ENCODE peak calls at places on chromosomes 13 and 19, in seven cellular contexts. I is mesendoderm, W is H9, X is neuronal stem cell, Z is trophoblast cell, O is mesenchymal stem cell, N is H1. S is an unnamed sample. For H3K79me1, the result is how much of the 10 kb centered on the place peaks cover.

GRCh38 chr13:88196106-88196505 is 524.9 kb downstream of the SLITRK5 start:
- DNase-seq in O (no peak), W (no peak), I (peak), X (no peak), N (no peak), Z (no peak), S (no peak)

GRCh38 chr19:46225558-46226004 is 4.0 kb upstream of the IGFL1 start:
- DNase-seq in X (peak), N (no peak), Z (no peak), I (no peak), O (peak), W (no peak), S (peak)

GRCh38 chr13:95624020-95624419 is 20.5 kb downstream of the DZIP1 start:
- DNase-seq in W (peak), X (peak), O (peak), N (no peak), Z (peak), I (peak), S (peak)

GRCh38 chr13:66994097-66994496 is 236.0 kb downstream of the PCDH9 start:
- DNase-seq in I (peak), N (peak), O (peak), X (peak), Z (no peak), W (peak), S (peak)

GRCh38 chr19:30722236-30722635 is 350.1 kb downstream of the ZNF536 start:
- DNase-seq in X (no peak), I (no peak), N (no peak), W (no peak), O (no peak), Z (no peak), S (no peak)

GRCh38 chr19:16497042-16497441 is 848 bp downstream of the C19orf44 start:
- DNase-seq in N (no peak), I (no peak), Z (no peak), W (no peak), O (peak), X (no peak), S (no peak)

GRCh38 chr13:22703601-22704209 is 477.1 kb upstream of the SGCG start:
- DNase-seq in O (no peak), X (no peak), W (no peak), Z (no peak), N (no peak), I (no peak), S (no peak)

GRCh38 chr13:79128158-79128557 is 277.9 kb downstream of the RBM26 start:
- DNase-seq in O (peak), X (no peak), N (no peak), Z (no peak), W (no peak), I (no peak), S (peak)

GRCh38 chr19:13428352-13428751 is 77.9 kb downstream of the CACNA1A start:
- DNase-seq in I (peak), O (no peak), N (no peak), Z (no peak), X (no peak), W (peak), S (peak)

GRCh38 chr13:26760835-26761582 is 423 bp upstream of the GPR12 start:
- DNase-seq in N (no peak), X (no peak), O (no peak), I (no peak), W (no peak), Z (no peak), S (no peak)

GRCh38 chr13:94419304-94419943 is 60.1 kb downstream of the DCT start:
- DNase-seq in I (no peak), Z (no peak), W (no peak), N (no peak), O (peak), X (no peak), S (peak)

GRCh38 chr13:19782049-19782726 is 557 bp downstream of the PSPC1 start:
- DNase-seq in X (peak), N (no peak), W (no peak), Z (peak), O (peak), I (peak), S (peak)

GRCh38 chr19:850221-850978 is 1.7 kb upstream of the ELANE start:
- DNase-seq in X (no peak), W (peak), I (peak), N (no peak), O (peak), Z (peak), S (peak)

GRCh38 chr19:18518639-18519038 is 3.2 kb downstream of the ELL start:
- DNase-seq in W (no peak), N (no peak), O (no peak), X (no peak), I (no peak), Z (no peak), S (no peak)

GRCh38 chr19:8144273-8144672 is 5.1 kb downstream of the FBN3 start:
- DNase-seq in I (no peak), Z (no peak), N (no peak), W (no peak), X (no peak), O (no peak), S (no peak)

GRCh38 chr13:94236876-94237275 is 242.6 kb downstream of the DCT start:
- DNase-seq in X (no peak), O (no peak), I (no peak), W (no peak), Z (no peak), N (no peak), S (no peak)

GRCh38 chr13:47901451-47901850 is 99.6 kb downstream of the SUCLA2 start:
- DNase-seq in N (no peak), I (peak), O (peak), X (no peak), W (no peak), Z (peak), S (peak)

GRCh38 chr19:15264061-15264932 is 32.0 kb upstream of the EPHX3 start:
- DNase-seq in O (peak), Z (peak), I (peak), W (peak), X (peak), N (peak), S (peak)

GRCh38 chr13:110200276-110200675 is 106.7 kb downstream of the COL4A1 start:
- DNase-seq in W (no peak), O (no peak), X (no peak), Z (no peak), I (no peak), N (no peak), S (no peak)

GRCh38 chr13:61563645-61564044 is 148.0 kb upstream of the PCDH20 start:
- DNase-seq in I (no peak), X (no peak), W (no peak), O (no peak), N (no peak), Z (no peak), S (no peak)

GRCh38 chr13:110116072-110116487 is 190.9 kb downstream of the COL4A1 start:
- DNase-seq in N (no peak), I (peak), W (peak), Z (peak), X (peak), O (peak), S (peak)

GRCh38 chr19:3366104-3366760 is at the start of gene NFIC:
- DNase-seq in O (peak), I (peak), N (no peak), W (peak), Z (peak), X (no peak), S (peak)

GRCh38 chr19:10006335-10006708 is 4.0 kb downstream of the COL5A3 start:
- DNase-seq in Z (no peak), W (no peak), N (no peak), I (no peak), O (peak), X (no peak), S (peak)

GRCh38 chr13:77337159-77337558 is 10.3 kb upstream of the MYCBP2 start:
- DNase-seq in W (no peak), N (no peak), X (no peak), I (no peak), Z (no peak), O (no peak), S (no peak)

GRCh38 chr13:75226755-75227435 is 255.1 kb downstream of the TBC1D4 start:
- DNase-seq in Z (no peak), X (no peak), I (peak), N (no peak), W (no peak), O (peak), S (peak)

GRCh38 chr13:91349992-91350911 is 2.8 kb downstream of the MIR17HG start:
- DNase-seq in N (no peak), W (no peak), O (no peak), X (no peak), I (no peak), Z (no peak), S (no peak)

GRCh38 chr13:105165449-105166125 is 1369.9 kb downstream of the EFNB2 start:
- DNase-seq in W (no peak), N (no peak), Z (no peak), I (no peak), X (no peak), O (no peak), S (no peak)
- H3K79me1 ChIP-seq in W (under half), N (under half), Z (under half), I (under half), X (under half), O (under half), S (under half)

GRCh38 chr19:6440905-6441304 is 7.3 kb upstream of the SLC25A41 start:
- DNase-seq in X (no peak), O (no peak), Z (no peak), N (no peak), I (no peak), W (no peak), S (no peak)
- H3K79me1 ChIP-seq in X (under half), O (under half), Z (under half), N (under half), I (under half), W (under half), S (under half)

GRCh38 chr13:35856084-35856483 is 275.1 kb downstream of the DCLK1 start:
- DNase-seq in I (peak), X (no peak), Z (no peak), W (no peak), N (no peak), O (no peak), S (no peak)
- H3K79me1 ChIP-seq in I (under half), X (under half), Z (under half), W (under half), N (under half), O (under half), S (under half)

GRCh38 chr13:70408865-70409264 is 300.6 kb upstream of the KLHL1 start:
- DNase-seq in Z (no peak), O (peak), W (no peak), N (no peak), X (no peak), I (no peak), S (no peak)
- H3K79me1 ChIP-seq in Z (under half), O (under half), W (under half), N (under half), X (under half), I (under half), S (under half)

DNA sequence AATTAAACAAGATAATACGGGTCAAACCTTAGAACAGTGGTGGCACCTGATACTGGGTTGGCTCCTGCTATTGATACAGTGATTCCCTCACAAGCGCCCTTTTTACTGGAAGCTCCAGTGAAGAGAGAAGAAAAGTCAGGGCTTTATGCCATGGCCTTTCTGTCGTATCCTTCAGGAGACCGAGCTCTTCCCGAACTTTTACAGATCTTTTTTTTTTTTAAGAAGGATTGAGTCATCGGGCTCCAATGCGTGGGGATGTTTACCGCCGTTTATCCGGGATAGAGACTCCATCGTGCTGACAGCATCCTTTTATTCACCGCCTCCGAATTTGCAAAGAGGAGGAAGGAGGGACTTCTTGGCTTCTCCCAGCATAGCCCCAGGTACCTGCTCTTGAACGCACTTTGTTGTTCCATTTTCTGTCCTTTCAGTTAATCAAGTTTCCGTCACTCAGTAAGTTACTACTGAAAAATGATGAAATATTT is 574 bp downstream of the ZNF227 start:
- DNase-seq in I (peak), X (no peak), W (no peak), O (peak), N (no peak), Z (no peak), S (peak)
- H3K79me1 ChIP-seq in I (under half), X (under half), W (under half), O (under half), N (under half), Z (under half), S (under half)

DNA sequence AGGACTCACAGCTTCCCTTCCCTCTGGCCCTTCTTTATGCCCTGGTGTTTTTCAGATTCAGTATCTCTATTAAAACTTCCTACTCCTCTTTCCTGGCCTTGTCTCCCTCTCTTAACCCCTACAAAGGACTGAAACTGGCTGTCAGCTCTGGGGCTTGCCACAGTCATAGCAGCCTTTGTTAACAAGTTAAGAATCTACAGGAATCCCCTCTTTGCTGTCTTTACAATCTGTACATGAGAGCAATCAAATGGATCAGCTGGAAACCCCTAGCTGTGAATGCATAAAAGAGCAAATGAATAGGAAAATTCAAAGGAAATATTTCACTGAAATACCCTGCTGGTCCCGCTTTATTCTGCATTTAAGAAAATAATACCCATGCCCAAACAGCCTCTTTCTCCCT is 192.4 kb downstream of the MZT1 start:
- DNase-seq in X (no peak), I (no peak), N (no peak), W (no peak), O (no peak), Z (no peak), S (no peak)
- H3K79me1 ChIP-seq in X (under half), I (under half), N (under half), W (under half), O (under half), Z (under half), S (under half)